ENCODE peak calls at places on chromosome 1, in seven cellular contexts. One of them, this sample, is unnamed.

GRCh38 chr1:86382878-86383277 is 13.2 kb downstream of the ODF2L start:
- DNase-seq in brain microvascular endothelial cell: no peak
- DNase-seq in H7: no peak
- DNase-seq in naive thymus-derived CD4-positive, alpha-beta T cell: no peak
- DNase-seq in Karpas-422: no peak
- DNase-seq in mucosa of descending colon: no peak
- DNase-seq in HFF-Myc: no peak
- DNase-seq in this sample: no peak

GRCh38 chr1:155007253-155007828 is 4.7 kb downstream of the ZBTB7B start:
- DNase-seq in mucosa of descending colon: peak
- DNase-seq in HFF-Myc: no peak
- DNase-seq in H7: peak
- DNase-seq in Karpas-422: peak
- DNase-seq in brain microvascular endothelial cell: no peak
- DNase-seq in naive thymus-derived CD4-positive, alpha-beta T cell: no peak
- DNase-seq in this sample: peak

GRCh38 chr1:44377925-44378784 is 23.1 kb upstream of the ERI3 start:
- DNase-seq in Karpas-422: peak
- DNase-seq in HFF-Myc: no peak
- DNase-seq in mucosa of descending colon: peak
- DNase-seq in naive thymus-derived CD4-positive, alpha-beta T cell: peak
- DNase-seq in H7: peak
- DNase-seq in brain microvascular endothelial cell: peak
- DNase-seq in this sample: peak

GRCh38 chr1:1797731-1798341 is 19.6 kb upstream of the NADK start:
- DNase-seq in HFF-Myc: no peak
- DNase-seq in mucosa of descending colon: peak
- DNase-seq in naive thymus-derived CD4-positive, alpha-beta T cell: no peak
- DNase-seq in Karpas-422: peak
- DNase-seq in brain microvascular endothelial cell: no peak
- DNase-seq in H7: no peak
- DNase-seq in this sample: no peak

GRCh38 chr1:47684964-47685762 is 247.3 kb downstream of the FOXD2 start:
- DNase-seq in naive thymus-derived CD4-positive, alpha-beta T cell: no peak
- DNase-seq in HFF-Myc: no peak
- DNase-seq in Karpas-422: no peak
- DNase-seq in H7: no peak
- DNase-seq in mucosa of descending colon: peak
- DNase-seq in brain microvascular endothelial cell: peak
- DNase-seq in this sample: peak

GRCh38 chr1:185973645-185974044 is 239.5 kb downstream of the HMCN1 start:
- DNase-seq in naive thymus-derived CD4-positive, alpha-beta T cell: no peak
- DNase-seq in mucosa of descending colon: no peak
- DNase-seq in H7: no peak
- DNase-seq in HFF-Myc: peak
- DNase-seq in brain microvascular endothelial cell: peak
- DNase-seq in Karpas-422: no peak
- DNase-seq in this sample: no peak

GRCh38 chr1:226627924-226628623 is 79.5 kb downstream of the STUM start:
- DNase-seq in HFF-Myc: no peak
- DNase-seq in H7: peak
- DNase-seq in brain microvascular endothelial cell: no peak
- DNase-seq in Karpas-422: no peak
- DNase-seq in mucosa of descending colon: no peak
- DNase-seq in naive thymus-derived CD4-positive, alpha-beta T cell: no peak
- DNase-seq in this sample: no peak

GRCh38 chr1:44094047-44094446 is 24.6 kb upstream of the KLF17 start:
- DNase-seq in brain microvascular endothelial cell: no peak
- DNase-seq in HFF-Myc: no peak
- DNase-seq in H7: no peak
- DNase-seq in Karpas-422: no peak
- DNase-seq in mucosa of descending colon: no peak
- DNase-seq in naive thymus-derived CD4-positive, alpha-beta T cell: no peak
- DNase-seq in this sample: no peak

GRCh38 chr1:41900611-41901444 is 17.9 kb downstream of the HIVEP3 start:
- DNase-seq in naive thymus-derived CD4-positive, alpha-beta T cell: no peak
- DNase-seq in HFF-Myc: peak
- DNase-seq in Karpas-422: no peak
- DNase-seq in brain microvascular endothelial cell: no peak
- DNase-seq in H7: no peak
- DNase-seq in mucosa of descending colon: no peak
- DNase-seq in this sample: no peak

GRCh38 chr1:3783651-3784474 is 11.3 kb downstream of the SMIM1 start:
- DNase-seq in H7: peak
- DNase-seq in mucosa of descending colon: no peak
- DNase-seq in brain microvascular endothelial cell: no peak
- DNase-seq in naive thymus-derived CD4-positive, alpha-beta T cell: no peak
- DNase-seq in Karpas-422: no peak
- DNase-seq in HFF-Myc: no peak
- DNase-seq in this sample: no peak

GRCh38 chr1:199394856-199395255 is 632.7 kb upstream of the NR5A2 start:
- DNase-seq in naive thymus-derived CD4-positive, alpha-beta T cell: no peak
- DNase-seq in mucosa of descending colon: no peak
- DNase-seq in HFF-Myc: no peak
- DNase-seq in Karpas-422: no peak
- DNase-seq in H7: no peak
- DNase-seq in brain microvascular endothelial cell: no peak
- DNase-seq in this sample: no peak

GRCh38 chr1:162387226-162388082 is 5.9 kb downstream of the C1orf226 start:
- DNase-seq in HFF-Myc: no peak
- DNase-seq in naive thymus-derived CD4-positive, alpha-beta T cell: no peak
- DNase-seq in H7: peak
- DNase-seq in brain microvascular endothelial cell: no peak
- DNase-seq in mucosa of descending colon: no peak
- DNase-seq in Karpas-422: no peak
- DNase-seq in this sample: no peak

GRCh38 chr1:189226779-189227178 is 1250.9 kb downstream of the BRINP3 start:
- DNase-seq in Karpas-422: no peak
- DNase-seq in naive thymus-derived CD4-positive, alpha-beta T cell: no peak
- DNase-seq in HFF-Myc: no peak
- DNase-seq in H7: no peak
- DNase-seq in brain microvascular endothelial cell: no peak
- DNase-seq in mucosa of descending colon: no peak
- DNase-seq in this sample: no peak

GRCh38 chr1:180136968-180137356 is 17.7 kb upstream of the QSOX1 start:
- DNase-seq in naive thymus-derived CD4-positive, alpha-beta T cell: no peak
- DNase-seq in mucosa of descending colon: no peak
- DNase-seq in brain microvascular endothelial cell: no peak
- DNase-seq in HFF-Myc: no peak
- DNase-seq in H7: no peak
- DNase-seq in Karpas-422: no peak
- DNase-seq in this sample: no peak

GRCh38 chr1:176786274-176786673 is 323.3 kb downstream of the PAPPA2 start:
- DNase-seq in H7: no peak
- DNase-seq in brain microvascular endothelial cell: no peak
- DNase-seq in Karpas-422: no peak
- DNase-seq in mucosa of descending colon: no peak
- DNase-seq in HFF-Myc: no peak
- DNase-seq in naive thymus-derived CD4-positive, alpha-beta T cell: no peak
- DNase-seq in this sample: no peak

GRCh38 chr1:224696891-224697765 is 81.0 kb downstream of the CNIH3 start:
- DNase-seq in naive thymus-derived CD4-positive, alpha-beta T cell: no peak
- DNase-seq in mucosa of descending colon: no peak
- DNase-seq in Karpas-422: no peak
- DNase-seq in brain microvascular endothelial cell: peak
- DNase-seq in H7: no peak
- DNase-seq in HFF-Myc: peak
- DNase-seq in this sample: no peak

GRCh38 chr1:241079018-241079417 is 278.0 kb downstream of the RGS7 start:
- DNase-seq in HFF-Myc: no peak
- DNase-seq in mucosa of descending colon: no peak
- DNase-seq in brain microvascular endothelial cell: no peak
- DNase-seq in Karpas-422: no peak
- DNase-seq in naive thymus-derived CD4-positive, alpha-beta T cell: no peak
- DNase-seq in H7: no peak
- DNase-seq in this sample: no peak

GRCh38 chr1:156707486-156708244 is 2.3 kb upstream of the CRABP2 start:
- DNase-seq in Karpas-422: no peak
- DNase-seq in HFF-Myc: peak
- DNase-seq in H7: peak
- DNase-seq in mucosa of descending colon: no peak
- DNase-seq in naive thymus-derived CD4-positive, alpha-beta T cell: no peak
- DNase-seq in brain microvascular endothelial cell: no peak
- DNase-seq in this sample: no peak
- H3K4me3 ChIP-seq in Karpas-422: no peak
- H3K4me3 ChIP-seq in HFF-Myc: peak
- H3K4me3 ChIP-seq in H7: peak
- H3K4me3 ChIP-seq in mucosa of descending colon: no peak
- H3K4me3 ChIP-seq in naive thymus-derived CD4-positive, alpha-beta T cell: no peak
- H3K4me3 ChIP-seq in brain microvascular endothelial cell: no peak
- H3K4me3 ChIP-seq in this sample: no peak

DNA sequence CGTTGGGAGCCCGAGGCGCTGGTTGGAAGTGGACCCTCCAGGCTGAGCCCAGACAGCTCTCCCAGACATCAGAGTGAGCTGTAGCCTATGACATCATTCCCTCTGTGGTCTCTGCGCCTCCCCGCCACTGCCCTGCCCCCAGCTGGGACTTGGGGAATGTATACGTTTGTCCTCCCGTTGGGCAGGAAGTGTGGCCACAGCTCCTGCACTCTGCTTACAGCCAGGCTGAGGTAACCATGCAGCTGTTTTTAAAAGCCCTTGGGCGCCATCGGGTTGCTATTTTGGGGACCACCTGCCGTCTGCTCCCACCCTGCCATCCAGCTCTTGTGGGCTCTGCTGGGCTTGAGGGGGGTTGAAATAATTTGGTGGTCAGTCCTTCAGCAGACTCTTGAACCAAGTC is 7.8 kb downstream of the VASH2 start:
- DNase-seq in brain microvascular endothelial cell: peak
- DNase-seq in Karpas-422: no peak
- DNase-seq in HFF-Myc: no peak
- DNase-seq in naive thymus-derived CD4-positive, alpha-beta T cell: no peak
- DNase-seq in H7: no peak
- DNase-seq in mucosa of descending colon: no peak
- DNase-seq in this sample: no peak
- H3K4me3 ChIP-seq in brain microvascular endothelial cell: no peak
- H3K4me3 ChIP-seq in Karpas-422: no peak
- H3K4me3 ChIP-seq in HFF-Myc: no peak
- H3K4me3 ChIP-seq in naive thymus-derived CD4-positive, alpha-beta T cell: no peak
- H3K4me3 ChIP-seq in H7: no peak
- H3K4me3 ChIP-seq in mucosa of descending colon: no peak
- H3K4me3 ChIP-seq in this sample: no peak

DNA sequence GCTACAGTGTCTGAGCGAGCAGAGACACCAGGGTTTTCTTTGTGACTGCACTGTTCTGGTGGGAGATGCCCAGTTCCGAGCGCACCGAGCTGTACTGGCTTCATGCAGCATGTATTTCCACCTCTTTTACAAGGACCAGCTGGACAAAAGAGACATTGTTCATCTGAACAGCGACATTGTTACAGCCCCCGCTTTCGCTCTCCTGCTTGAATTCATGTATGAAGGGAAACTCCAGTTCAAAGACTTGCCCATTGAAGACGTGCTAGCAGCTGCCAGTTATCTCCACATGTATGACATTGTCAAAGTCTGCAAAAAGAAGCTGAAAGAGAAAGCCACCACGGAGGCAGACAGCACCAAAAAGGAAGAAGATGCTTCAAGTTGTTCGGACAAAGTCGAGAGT is 2.7 kb downstream of the ZBTB18 start:
- DNase-seq in brain microvascular endothelial cell: no peak
- DNase-seq in Karpas-422: no peak
- DNase-seq in HFF-Myc: no peak
- DNase-seq in naive thymus-derived CD4-positive, alpha-beta T cell: no peak
- DNase-seq in mucosa of descending colon: no peak
- DNase-seq in H7: no peak
- DNase-seq in this sample: no peak
- H3K4me3 ChIP-seq in brain microvascular endothelial cell: no peak
- H3K4me3 ChIP-seq in Karpas-422: no peak
- H3K4me3 ChIP-seq in HFF-Myc: no peak
- H3K4me3 ChIP-seq in naive thymus-derived CD4-positive, alpha-beta T cell: no peak
- H3K4me3 ChIP-seq in mucosa of descending colon: no peak
- H3K4me3 ChIP-seq in H7: no peak
- H3K4me3 ChIP-seq in this sample: no peak

GRCh38 chr1:53732912-53733317 is 6.0 kb downstream of the GLIS1 start:
- DNase-seq in brain microvascular endothelial cell: peak
- DNase-seq in H7: no peak
- DNase-seq in naive thymus-derived CD4-positive, alpha-beta T cell: no peak
- DNase-seq in HFF-Myc: peak
- DNase-seq in Karpas-422: no peak
- DNase-seq in mucosa of descending colon: no peak
- DNase-seq in this sample: no peak

GRCh38 chr1:53735261-53735660 is 3.7 kb downstream of the GLIS1 start:
- DNase-seq in H7: no peak
- DNase-seq in brain microvascular endothelial cell: no peak
- DNase-seq in naive thymus-derived CD4-positive, alpha-beta T cell: no peak
- DNase-seq in HFF-Myc: no peak
- DNase-seq in mucosa of descending colon: no peak
- DNase-seq in Karpas-422: no peak
- DNase-seq in this sample: no peak

GRCh38 chr1:53733447-53733931 is 5.5 kb downstream of the GLIS1 start:
- DNase-seq in HFF-Myc: peak
- DNase-seq in H7: no peak
- DNase-seq in mucosa of descending colon: no peak
- DNase-seq in brain microvascular endothelial cell: no peak
- DNase-seq in Karpas-422: no peak
- DNase-seq in naive thymus-derived CD4-positive, alpha-beta T cell: no peak
- DNase-seq in this sample: no peak

GRCh38 chr1:53734650-53735211 is 4.2 kb downstream of the GLIS1 start:
- DNase-seq in brain microvascular endothelial cell: peak
- DNase-seq in naive thymus-derived CD4-positive, alpha-beta T cell: no peak
- DNase-seq in Karpas-422: no peak
- DNase-seq in mucosa of descending colon: no peak
- DNase-seq in H7: no peak
- DNase-seq in HFF-Myc: peak
- DNase-seq in this sample: no peak

DNA sequence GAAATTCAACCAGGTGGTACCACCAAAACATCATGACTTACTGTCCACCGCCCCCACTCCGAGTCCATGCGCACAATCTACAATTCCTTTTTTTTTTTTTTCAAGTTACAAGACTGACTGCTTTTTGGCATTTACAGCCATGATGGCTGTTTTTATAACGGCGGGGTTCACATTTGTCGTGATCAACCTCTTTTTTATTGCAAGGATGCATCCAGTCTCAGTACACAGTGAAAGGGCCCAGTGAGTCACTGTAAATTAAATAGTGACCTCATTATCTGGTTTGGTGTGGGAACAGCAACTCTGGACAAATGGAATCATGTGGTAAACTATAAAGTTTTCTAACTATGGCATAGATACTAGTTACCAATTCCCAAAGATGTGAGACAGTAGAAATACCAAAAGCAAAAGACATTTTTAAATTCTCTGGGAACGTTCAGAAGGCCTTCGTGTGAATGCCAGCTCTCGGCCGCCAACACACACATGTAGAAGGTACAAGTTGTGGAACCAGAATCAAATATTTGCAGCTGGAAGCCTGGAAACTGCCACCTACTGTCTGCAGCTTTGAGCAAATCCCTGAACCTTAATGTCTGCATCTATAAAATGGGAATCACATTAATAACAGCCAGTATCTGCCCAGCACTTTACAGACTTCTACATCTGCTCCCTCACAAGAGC is 4.9 kb downstream of the GLIS1 start:
- DNase-seq in brain microvascular endothelial cell: peak
- DNase-seq in HFF-Myc: peak
- DNase-seq in naive thymus-derived CD4-positive, alpha-beta T cell: no peak
- DNase-seq in H7: no peak
- DNase-seq in mucosa of descending colon: no peak
- DNase-seq in Karpas-422: no peak
- DNase-seq in this sample: no peak
- H3K4me3 ChIP-seq in brain microvascular endothelial cell: peak
- H3K4me3 ChIP-seq in HFF-Myc: peak
- H3K4me3 ChIP-seq in naive thymus-derived CD4-positive, alpha-beta T cell: no peak
- H3K4me3 ChIP-seq in H7: no peak
- H3K4me3 ChIP-seq in mucosa of descending colon: no peak
- H3K4me3 ChIP-seq in Karpas-422: no peak
- H3K4me3 ChIP-seq in this sample: no peak